ENCODE peak calls at places on chromosomes 16 and 17, in six cellular contexts. I, L, R, O, V and C are unnamed samples.

GRCh38 chr16:228151-228855 is 946 bp downstream of the LUC7L start:
- DNase-seq in O (no peak), L (no peak), I (no peak), R (no peak), V (no peak), C (no peak)

GRCh38 chr17:30600830-30601494 is 123.8 kb downstream of the GOSR1 start:
- DNase-seq in L (no peak), R (peak), O (no peak), V (no peak), I (no peak), C (no peak)

GRCh38 chr17:70040336-70040735 is 34.7 kb upstream of the KCNJ16 start:
- DNase-seq in L (no peak), V (no peak), I (no peak), R (no peak), O (no peak), C (no peak)

GRCh38 chr17:81537343-81537855 is 9.2 kb downstream of the FSCN2 start:
- DNase-seq in R (peak), L (no peak), I (no peak), O (no peak), V (peak), C (peak)

GRCh38 chr16:89565506-89566372 is 5.3 kb downstream of the RPL13 start:
- DNase-seq in L (peak), R (peak), V (peak), I (no peak), O (peak), C (peak)

GRCh38 chr16:49940464-49941224 is 84.4 kb upstream of the CNEP1R1 start:
- DNase-seq in R (no peak), I (no peak), V (no peak), L (no peak), O (no peak), C (no peak)

GRCh38 chr16:30406911-30407793 is at the start of gene ZNF771:
- DNase-seq in R (peak), O (peak), V (peak), L (peak), I (peak), C (peak)

GRCh38 chr17:14389656-14390055 is 88.8 kb downstream of the HS3ST3B1 start:
- DNase-seq in L (no peak), I (no peak), V (no peak), O (no peak), R (no peak), C (no peak)

GRCh38 chr16:50462793-50463507 is 85.2 kb upstream of the NKD1 start:
- DNase-seq in L (no peak), O (no peak), V (no peak), R (no peak), I (no peak), C (no peak)

GRCh38 chr16:70778901-70779309 is 22.1 kb downstream of the VAC14 start:
- DNase-seq in V (no peak), I (peak), L (peak), O (no peak), R (peak), C (no peak)

GRCh38 chr16:49608095-49608494 is 234.5 kb downstream of the C16orf78 start:
- DNase-seq in R (no peak), I (no peak), L (no peak), O (no peak), V (no peak), C (no peak)

GRCh38 chr17:75861927-75862317 is 6.8 kb upstream of the WBP2 start:
- DNase-seq in I (no peak), V (no peak), L (no peak), R (no peak), O (no peak), C (no peak)

GRCh38 chr16:48099455-48099854 is 56.3 kb downstream of the ABCC12 start:
- DNase-seq in R (no peak), L (peak), O (no peak), V (no peak), I (no peak), C (no peak)

GRCh38 chr17:47945080-47945479 is 3.7 kb downstream of the PNPO start:
- DNase-seq in V (peak), R (no peak), L (no peak), O (no peak), I (no peak), C (no peak)

GRCh38 chr16:81467072-81467471 is 22.5 kb downstream of the CMIP start:
- DNase-seq in I (no peak), L (peak), R (no peak), O (no peak), V (no peak), C (peak)

GRCh38 chr17:27081002-27081638 is 212.8 kb upstream of the WSB1 start:
- DNase-seq in I (no peak), O (no peak), R (no peak), V (no peak), L (no peak), C (no peak)

GRCh38 chr16:85146922-85147651 is 34.8 kb upstream of the CIBAR2 start:
- DNase-seq in O (no peak), R (no peak), V (no peak), I (no peak), L (no peak), C (no peak)

GRCh38 chr16:84086357-84086756 is 30.4 kb downstream of the MBTPS1 start:
- DNase-seq in L (peak), R (no peak), I (no peak), V (no peak), O (no peak), C (no peak)

GRCh38 chr16:660459-661183 is 7.3 kb upstream of the RHOT2 start:
- DNase-seq in I (peak), O (peak), L (peak), R (peak), V (peak), C (peak)

GRCh38 chr16:1958715-1959268 is 546 bp upstream of the NDUFB10 start:
- DNase-seq in I (no peak), L (no peak), V (no peak), O (peak), R (no peak), C (peak)

GRCh38 chr17:27552467-27552779 is 78.6 kb upstream of the LGALS9 start:
- DNase-seq in L (no peak), R (no peak), O (no peak), I (no peak), V (no peak), C (no peak)

GRCh38 chr16:86924537-86924936 is 346.2 kb downstream of the FOXL1 start:
- DNase-seq in L (no peak), R (no peak), I (peak), O (no peak), V (no peak), C (no peak)

GRCh38 chr16:74999208-74999682 is 421 bp downstream of the ZNRF1 start:
- DNase-seq in V (peak), O (no peak), R (peak), L (peak), I (no peak), C (peak)

GRCh38 chr16:50972899-50973298 is 178.2 kb downstream of the SALL1 start:
- DNase-seq in R (peak), V (no peak), L (no peak), I (no peak), O (no peak), C (no peak)

GRCh38 chr16:24834459-24835335 is 11.1 kb upstream of the SLC5A11 start:
- DNase-seq in L (no peak), O (no peak), V (no peak), R (no peak), I (no peak), C (no peak)

GRCh38 chr17:81049973-81050551 is 15.1 kb downstream of the BAIAP2 start:
- DNase-seq in L (peak), R (peak), I (no peak), V (no peak), O (no peak), C (no peak)

GRCh38 chr16:66364117-66364958 is 2.2 kb upstream of the CDH5 start:
- DNase-seq in I (no peak), O (no peak), L (peak), V (no peak), R (peak), C (no peak)

GRCh38 chr16:9495824-9496223 is 404.4 kb downstream of the HAPSTR1 start:
- DNase-seq in V (no peak), I (no peak), R (no peak), O (no peak), L (no peak), C (no peak)

GRCh38 chr17:9204026-9204425 is 182.7 kb downstream of the NTN1 start:
- DNase-seq in R (no peak), I (no peak), O (no peak), V (no peak), L (no peak), C (no peak)

GRCh38 chr16:11049396-11050059 is 105.2 kb downstream of the CLEC16A start:
- DNase-seq in V (no peak), R (no peak), L (no peak), O (no peak), I (no peak), C (no peak)

GRCh38 chr16:59181821-59182420 is 447.8 kb upstream of the GOT2 start:
- DNase-seq in O (no peak), V (no peak), R (no peak), I (no peak), L (no peak), C (no peak)

GRCh38 chr17:7538891-7539290 is 10.0 kb upstream of the TNFSF12 start:
- DNase-seq in I (no peak), O (no peak), L (no peak), V (no peak), R (no peak), C (no peak)

GRCh38 chr17:7538050-7538449 is 10.8 kb upstream of the TNFSF12 start:
- DNase-seq in I (no peak), R (no peak), V (no peak), L (no peak), O (no peak), C (no peak)

GRCh38 chr17:7544911-7545310 is 3.9 kb upstream of the TNFSF12 start:
- DNase-seq in L (no peak), O (no peak), V (no peak), I (no peak), R (no peak), C (no peak)

GRCh38 chr17:7541074-7541621 is 7.7 kb upstream of the TNFSF12 start:
- DNase-seq in L (no peak), V (no peak), I (no peak), R (no peak), O (no peak), C (no peak)
- TF ChIP-seq CTCF in L (no peak), V (no peak), I (no peak), R (no peak), O (no peak), C (no peak)

GRCh38 chr16:53779186-53779585 is 75.2 kb downstream of the FTO start:
- DNase-seq in V (no peak), R (no peak), O (no peak), L (no peak), I (no peak), C (no peak)

GRCh38 chr16:53784312-53784711 is 80.4 kb downstream of the FTO start:
- DNase-seq in V (no peak), L (no peak), R (no peak), I (no peak), O (no peak), C (no peak)

GRCh38 chr16:53780051-53780450 is 76.1 kb downstream of the FTO start:
- DNase-seq in V (no peak), O (no peak), R (peak), L (no peak), I (no peak), C (no peak)

GRCh38 chr16:53782148-53782547 is 78.2 kb downstream of the FTO start:
- DNase-seq in R (no peak), V (no peak), L (no peak), I (no peak), O (no peak), C (no peak)

GRCh38 chr16:53781023-53781605 is 77.2 kb downstream of the FTO start:
- DNase-seq in R (peak), L (no peak), V (no peak), I (no peak), O (no peak), C (no peak)
- H3K27ac ChIP-seq in R (peak), L (no peak), V (no peak), I (no peak), O (no peak), C (no peak)

GRCh38 chr16:77599793-77600415 is 122.4 kb upstream of the NUDT7 start:
- DNase-seq in V (no peak), I (no peak), O (no peak), L (no peak), R (peak), C (no peak)
- TF ChIP-seq CTCF in V (no peak), I (peak), O (peak), L (peak), R (peak), C (peak)

GRCh38 chr16:57240872-57241271 is 4.2 kb upstream of the ARL2BP start:
- DNase-seq in L (no peak), R (no peak), V (no peak), O (no peak), I (no peak), C (no peak)

GRCh38 chr16:57245472-57246113 is 534 bp downstream of the ARL2BP start:
- DNase-seq in R (peak), O (peak), L (peak), I (no peak), V (no peak), C (no peak)

GRCh38 chr16:57244767-57245471 is at the start of gene ARL2BP:
- DNase-seq in O (peak), R (peak), I (peak), V (peak), L (peak), C (peak)

GRCh38 chr16:57242650-57243049 is 2.4 kb upstream of the ARL2BP start:
- DNase-seq in I (no peak), L (no peak), O (no peak), R (no peak), V (no peak), C (no peak)

DNA sequence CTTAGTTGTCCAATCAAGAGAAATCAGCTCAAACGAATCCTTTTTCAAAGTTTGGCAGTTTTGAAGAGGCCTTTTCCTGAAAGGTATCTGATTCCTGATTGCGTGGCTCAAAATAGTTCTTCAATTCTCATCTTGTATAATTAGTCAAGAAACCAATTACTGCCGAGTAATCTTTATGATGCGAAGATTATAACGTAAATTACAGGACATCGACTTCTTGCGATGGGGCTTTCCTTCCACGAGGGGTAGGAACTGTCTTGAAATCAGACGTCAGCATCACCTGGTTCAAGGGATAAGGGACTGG is 644 bp upstream of the ARL2BP start:
- DNase-seq in O (no peak), I (no peak), V (no peak), L (no peak), R (no peak), C (no peak)
- H3K27ac ChIP-seq in O (no peak), I (peak), V (peak), L (peak), R (peak), C (peak)

GRCh38 chr17:385195-385835 is 32.7 kb upstream of the RPH3AL start:
- DNase-seq in L (peak), R (peak), V (peak), O (peak), I (no peak), C (peak)
- TF ChIP-seq CTCF in L (no peak), R (no peak), V (no peak), O (no peak), I (no peak), C (no peak)